ENCODE peak calls at places on chromosome 2, in eight cellular contexts. E is heart left ventricle, W is A549, M is ovary, F is right lobe of liver, N is body of pancreas, X is upper lobe of left lung, D is testis. Q is an unnamed sample.

GRCh38 chr2:46153996-46154753 is 143.0 kb upstream of the EPAS1 start:
- DNase-seq in E (no peak), W (no peak), M (no peak), F (no peak), N (no peak), X (no peak), D (no peak), Q (no peak)

GRCh38 chr2:1713156-1713838 is 31.0 kb downstream of the PXDN start:
- DNase-seq in E (no peak), W (no peak), M (no peak), F (no peak), N (no peak), X (peak), D (no peak), Q (no peak)

GRCh38 chr2:191870744-191871143 is 23.9 kb upstream of the CAVIN2 start:
- DNase-seq in E (no peak), W (peak), M (no peak), F (no peak), N (no peak), X (no peak), D (no peak), Q (no peak)

GRCh38 chr2:172092716-172093415 is 7.6 kb downstream of the DLX1 start:
- DNase-seq in E (no peak), W (no peak), M (no peak), F (no peak), N (no peak), X (peak), D (no peak), Q (no peak)

GRCh38 chr2:55618649-55619055 is 1.2 kb upstream of the PPP4R3B start:
- DNase-seq in E (peak), W (peak), M (peak), F (peak), N (peak), X (no peak), D (peak), Q (peak)

GRCh38 chr2:206804326-206804725 is 38.9 kb downstream of the FASTKD2 start:
- DNase-seq in E (no peak), W (no peak), M (no peak), F (no peak), N (no peak), X (no peak), D (peak), Q (no peak)

GRCh38 chr2:176079285-176079830 is 4.4 kb downstream of the EVX2 start:
- DNase-seq in E (no peak), W (no peak), M (no peak), F (no peak), N (no peak), X (peak), D (peak), Q (no peak)

GRCh38 chr2:43636616-43637015 is 444 bp upstream of the PLEKHH2 start:
- DNase-seq in E (no peak), W (no peak), M (no peak), F (no peak), N (no peak), X (no peak), D (no peak), Q (no peak)

GRCh38 chr2:24672589-24672988 is 120.6 kb downstream of the PTRHD1 start:
- DNase-seq in E (no peak), W (no peak), M (no peak), F (no peak), N (no peak), X (no peak), D (no peak), Q (no peak)

GRCh38 chr2:121917143-121917542 is 161.7 kb downstream of the TSN start:
- DNase-seq in E (no peak), W (no peak), M (no peak), F (no peak), N (no peak), X (no peak), D (no peak), Q (no peak)

GRCh38 chr2:54237428-54237827 is 18.6 kb downstream of the TSPYL6 start:
- DNase-seq in E (no peak), W (no peak), M (no peak), F (no peak), N (no peak), X (no peak), D (no peak), Q (no peak)

GRCh38 chr2:54479422-54479821 is 23.3 kb downstream of the SPTBN1 start:
- DNase-seq in E (no peak), W (no peak), M (no peak), F (no peak), N (no peak), X (no peak), D (no peak), Q (no peak)

GRCh38 chr2:231707625-231708049 is 688 bp upstream of the PTMA start:
- DNase-seq in E (no peak), W (peak), M (peak), F (no peak), N (no peak), X (no peak), D (no peak), Q (peak)
- TF ChIP-seq POLR2A in E (no peak), W (peak), M (peak), F (peak), N (peak), X (peak), D (peak), Q (no peak)

DNA sequence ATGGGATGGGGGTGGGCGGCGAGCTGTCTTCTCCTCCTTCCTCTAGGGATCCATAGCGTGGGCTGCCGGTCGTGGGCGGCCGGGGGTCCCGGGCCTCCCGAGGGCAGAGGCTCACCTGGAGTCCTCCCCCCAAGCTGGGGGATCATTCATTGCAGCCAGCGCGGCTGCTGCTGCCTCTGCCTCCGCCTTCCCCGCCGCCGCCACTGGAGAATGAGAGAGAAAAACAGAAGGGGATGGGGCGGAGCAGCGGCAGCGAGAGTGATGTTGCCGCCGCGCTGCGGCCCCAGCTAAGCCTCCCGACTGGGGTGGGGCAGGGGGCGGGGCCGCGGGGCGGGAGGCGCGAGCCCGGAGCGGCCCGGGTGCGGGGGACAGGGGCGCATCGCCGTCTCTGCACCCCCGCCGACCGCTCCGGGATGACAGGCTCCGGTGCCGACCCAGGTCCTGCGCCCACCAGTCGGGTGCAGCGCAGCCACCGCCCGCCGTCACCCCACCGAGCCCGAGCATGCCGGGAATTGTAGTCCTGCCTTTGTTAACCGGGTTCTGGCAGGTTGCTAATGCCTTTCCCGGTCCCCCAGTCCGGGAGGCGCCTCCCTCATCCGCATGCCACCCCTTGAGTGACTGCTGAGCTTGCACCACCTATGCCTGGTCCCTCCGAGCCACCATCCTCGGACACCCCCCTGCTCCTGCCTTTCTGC is at the start of gene KIF3C:
- DNase-seq in E (peak), W (peak), M (peak), F (peak), N (peak), X (peak), D (peak), Q (peak)
- TF ChIP-seq POLR2A in E (no peak), W (no peak), M (no peak), F (no peak), N (no peak), X (no peak), D (no peak), Q (no peak)

GRCh38 chr2:28871620-28872019 is 1.5 kb upstream of the TRMT61B start:
- DNase-seq in E (no peak), W (no peak), M (no peak), F (no peak), N (no peak), X (no peak), D (no peak), Q (no peak)

GRCh38 chr2:28869494-28870145 is 489 bp downstream of the TRMT61B start:
- DNase-seq in E (no peak), W (no peak), M (no peak), F (no peak), N (no peak), X (no peak), D (no peak), Q (no peak)

GRCh38 chr2:28868611-28869010 is 1.5 kb downstream of the TRMT61B start:
- DNase-seq in E (no peak), W (no peak), M (no peak), F (no peak), N (no peak), X (no peak), D (no peak), Q (peak)

GRCh38 chr2:28870146-28870891 is at the start of gene TRMT61B:
- DNase-seq in E (peak), W (peak), M (peak), F (peak), N (peak), X (peak), D (peak), Q (peak)
- TF ChIP-seq POLR2A in E (peak), W (peak), M (peak), F (peak), N (peak), X (peak), D (no peak), Q (peak)

GRCh38 chr2:152176113-152176714 is 651 bp upstream of the STAM2 start:
- DNase-seq in E (no peak), W (peak), M (no peak), F (no peak), N (no peak), X (no peak), D (no peak), Q (no peak)
- TF ChIP-seq POLR2A in E (no peak), W (peak), M (no peak), F (no peak), N (no peak), X (no peak), D (no peak), Q (no peak)

GRCh38 chr2:241271641-241272297 is 43.7 kb downstream of the HDLBP start:
- DNase-seq in E (peak), W (peak), M (peak), F (peak), N (peak), X (peak), D (peak), Q (peak)
- TF ChIP-seq POLR2A in E (no peak), W (no peak), M (no peak), F (peak), N (peak), X (peak), D (no peak), Q (no peak)

DNA sequence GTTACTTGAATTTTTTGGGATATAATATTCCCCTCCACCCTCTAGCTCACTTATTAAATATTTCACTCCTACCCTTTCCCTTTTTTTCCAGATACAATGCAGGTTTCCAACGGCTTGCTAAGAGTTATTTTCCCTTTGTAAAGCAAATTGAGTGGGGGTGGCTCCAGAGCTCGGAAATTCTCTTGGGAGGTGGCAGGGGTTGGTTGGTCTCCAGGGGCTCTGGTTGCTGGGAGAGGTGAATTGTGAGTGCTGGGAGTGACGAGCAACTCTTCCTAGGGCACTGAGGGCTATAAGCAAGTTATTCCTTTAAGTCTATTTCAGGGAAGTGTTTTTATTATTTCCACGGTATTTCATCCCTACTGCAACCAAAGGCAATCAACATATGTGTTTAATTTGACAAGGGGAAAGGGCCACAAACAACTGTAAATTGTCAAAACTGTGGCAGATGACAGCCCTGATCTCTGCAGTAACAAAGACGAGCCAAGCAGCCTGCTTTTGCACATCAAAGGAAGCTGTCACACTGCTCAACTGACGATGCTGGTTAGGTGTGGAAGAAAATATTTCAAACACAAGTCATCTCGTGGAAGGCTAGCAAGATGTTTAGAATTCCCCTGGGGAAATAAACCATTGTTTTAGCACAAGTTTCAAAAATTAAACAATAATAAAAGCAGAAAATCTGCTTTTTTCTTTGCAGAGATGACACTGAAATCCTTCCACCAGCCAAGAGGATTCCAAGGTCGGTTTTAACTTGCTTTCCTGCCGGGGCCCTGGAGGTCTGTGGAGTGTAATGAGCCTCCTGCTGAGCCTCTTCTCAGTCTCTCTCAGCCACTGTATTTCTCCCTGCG is 34.8 kb upstream of the ASXL2 start:
- DNase-seq in E (no peak), W (no peak), M (no peak), F (no peak), N (no peak), X (no peak), D (no peak), Q (no peak)
- TF ChIP-seq POLR2A in E (no peak), W (no peak), M (no peak), F (no peak), N (no peak), X (no peak), D (no peak), Q (no peak)

DNA sequence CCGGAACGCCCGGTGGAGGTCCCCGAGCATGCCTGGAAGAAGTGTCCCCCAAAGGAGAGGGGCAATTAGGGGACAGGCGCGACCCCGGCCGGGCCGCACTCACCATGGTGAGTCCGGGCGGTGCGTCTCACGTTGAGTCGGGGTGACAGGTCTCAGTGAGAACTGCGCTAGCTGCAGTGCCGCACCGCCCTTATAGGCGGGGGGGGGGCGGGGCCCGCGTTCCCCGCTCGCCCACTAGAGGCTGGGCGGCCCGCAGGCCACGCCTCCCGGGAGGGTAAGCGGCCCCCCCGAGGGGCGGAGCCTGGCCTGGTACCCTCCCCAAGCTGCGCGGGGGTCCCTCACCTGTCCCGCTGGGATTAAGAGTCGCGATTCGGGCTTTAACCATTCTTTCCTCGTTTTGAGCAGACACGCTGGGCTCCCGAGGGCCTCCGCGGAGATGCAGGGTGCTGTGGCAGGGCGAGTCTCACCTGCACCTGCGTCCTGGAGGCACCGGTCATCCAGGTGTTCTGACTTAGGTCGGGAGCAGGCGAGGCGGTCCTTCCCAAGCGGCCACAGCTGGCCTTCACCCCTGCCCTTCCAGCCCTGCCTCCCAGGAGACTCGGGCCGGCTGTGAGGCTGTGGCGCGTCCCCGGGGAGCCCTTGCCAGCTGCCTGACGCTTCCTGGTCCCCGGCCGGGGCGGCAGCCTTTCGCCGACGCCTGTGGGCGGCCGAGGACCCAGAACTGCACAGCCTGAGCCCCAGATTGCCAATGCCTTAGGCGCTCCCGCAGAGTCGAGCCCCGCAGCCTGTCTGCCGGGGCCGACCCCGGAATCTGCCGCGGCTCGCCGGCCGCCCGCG is at the start of gene TUBA4A:
- DNase-seq in E (peak), W (peak), M (peak), F (peak), N (peak), X (peak), D (peak), Q (peak)
- TF ChIP-seq POLR2A in E (peak), W (peak), M (peak), F (peak), N (peak), X (peak), D (peak), Q (peak)

Q was measured in erythroblast.